ENCODE peak calls at places on chromosomes 2 and 18, in five cellular contexts. One of them, this sample, is unnamed.

GRCh38 chr2:217734999-217735398 is 267.8 kb downstream of the TNS1 start:
- DNase-seq in Peyer's patch: no peak
- DNase-seq in heart left ventricle: no peak
- DNase-seq in H1: no peak
- DNase-seq in stomach: no peak
- DNase-seq in this sample: no peak

GRCh38 chr2:159129807-159130206 is 156.7 kb downstream of the WDSUB1 start:
- DNase-seq in Peyer's patch: no peak
- DNase-seq in heart left ventricle: peak
- DNase-seq in H1: no peak
- DNase-seq in stomach: no peak
- DNase-seq in this sample: no peak

GRCh38 chr18:64333584-64333983 is 184.7 kb upstream of the LINC00305 start:
- DNase-seq in Peyer's patch: no peak
- DNase-seq in heart left ventricle: no peak
- DNase-seq in H1: no peak
- DNase-seq in stomach: no peak
- DNase-seq in this sample: no peak

GRCh38 chr2:239751719-239752355 is 273.3 kb downstream of the NDUFA10 start:
- DNase-seq in Peyer's patch: no peak
- DNase-seq in heart left ventricle: peak
- DNase-seq in H1: no peak
- DNase-seq in stomach: no peak
- DNase-seq in this sample: no peak

GRCh38 chr2:96146151-96146880 is 1.1 kb upstream of the DUSP2 start:
- DNase-seq in Peyer's patch: peak
- DNase-seq in heart left ventricle: peak
- DNase-seq in H1: no peak
- DNase-seq in stomach: peak
- DNase-seq in this sample: no peak

GRCh38 chr18:67513285-67513684 is 3.2 kb downstream of the DSEL start:
- DNase-seq in Peyer's patch: no peak
- DNase-seq in heart left ventricle: no peak
- DNase-seq in H1: no peak
- DNase-seq in stomach: no peak
- DNase-seq in this sample: no peak

GRCh38 chr2:138201326-138201725 is 237.1 kb downstream of the HNMT start:
- DNase-seq in Peyer's patch: no peak
- DNase-seq in heart left ventricle: no peak
- DNase-seq in H1: no peak
- DNase-seq in stomach: no peak
- DNase-seq in this sample: no peak

GRCh38 chr2:48545244-48545643 is 15.3 kb downstream of the STON1 start:
- DNase-seq in Peyer's patch: no peak
- DNase-seq in heart left ventricle: no peak
- DNase-seq in H1: no peak
- DNase-seq in stomach: no peak
- DNase-seq in this sample: no peak

GRCh38 chr2:16745466-16745865 is 79.8 kb upstream of the CYRIA start:
- DNase-seq in Peyer's patch: no peak
- DNase-seq in heart left ventricle: no peak
- DNase-seq in H1: no peak
- DNase-seq in stomach: no peak
- DNase-seq in this sample: no peak

GRCh38 chr2:9811679-9812511 is 31.4 kb upstream of the TAF1B start:
- DNase-seq in Peyer's patch: no peak
- DNase-seq in heart left ventricle: no peak
- DNase-seq in H1: peak
- DNase-seq in stomach: peak
- DNase-seq in this sample: no peak

GRCh38 chr2:114683251-114683650 is 240.8 kb downstream of the DPP10 start:
- DNase-seq in Peyer's patch: no peak
- DNase-seq in heart left ventricle: no peak
- DNase-seq in H1: no peak
- DNase-seq in stomach: no peak
- DNase-seq in this sample: no peak

GRCh38 chr18:60508108-60508507 is 135.5 kb upstream of the MC4R start:
- DNase-seq in Peyer's patch: no peak
- DNase-seq in heart left ventricle: no peak
- DNase-seq in H1: no peak
- DNase-seq in stomach: no peak
- DNase-seq in this sample: no peak

GRCh38 chr2:23828256-23828980 is 98.5 kb downstream of the ATAD2B start:
- DNase-seq in Peyer's patch: no peak
- DNase-seq in heart left ventricle: no peak
- DNase-seq in H1: no peak
- DNase-seq in stomach: no peak
- DNase-seq in this sample: no peak

GRCh38 chr2:133452146-133452545 is 116.1 kb downstream of the NCKAP5 start:
- DNase-seq in Peyer's patch: no peak
- DNase-seq in heart left ventricle: no peak
- DNase-seq in H1: no peak
- DNase-seq in stomach: no peak
- DNase-seq in this sample: no peak

GRCh38 chr18:25787281-25787680 is 303.1 kb downstream of the SS18 start:
- DNase-seq in Peyer's patch: no peak
- DNase-seq in heart left ventricle: no peak
- DNase-seq in H1: no peak
- DNase-seq in stomach: no peak
- DNase-seq in this sample: no peak

GRCh38 chr2:206115026-206115578 is 29.1 kb upstream of the INO80D start:
- DNase-seq in Peyer's patch: peak
- DNase-seq in heart left ventricle: no peak
- DNase-seq in H1: peak
- DNase-seq in stomach: no peak
- DNase-seq in this sample: no peak

GRCh38 chr2:191952515-191953270 is 105.8 kb upstream of the CAVIN2 start:
- DNase-seq in Peyer's patch: no peak
- DNase-seq in heart left ventricle: no peak
- DNase-seq in H1: no peak
- DNase-seq in stomach: no peak
- DNase-seq in this sample: no peak

GRCh38 chr2:172011814-172012580 is 12.2 kb downstream of the METAP1D start:
- DNase-seq in Peyer's patch: no peak
- DNase-seq in heart left ventricle: no peak
- DNase-seq in H1: no peak
- DNase-seq in stomach: no peak
- DNase-seq in this sample: no peak

GRCh38 chr2:104836837-104837236 is 17.1 kb upstream of the POU3F3 start:
- DNase-seq in Peyer's patch: no peak
- DNase-seq in heart left ventricle: no peak
- DNase-seq in H1: no peak
- DNase-seq in stomach: no peak
- DNase-seq in this sample: no peak

GRCh38 chr2:241069821-241070281 is 32.2 kb downstream of the MTERF4 start:
- DNase-seq in Peyer's patch: no peak
- DNase-seq in heart left ventricle: no peak
- DNase-seq in H1: no peak
- DNase-seq in stomach: peak
- DNase-seq in this sample: no peak

GRCh38 chr18:24809173-24809955 is 348.9 kb downstream of the HRH4 start:
- DNase-seq in Peyer's patch: peak
- DNase-seq in heart left ventricle: no peak
- DNase-seq in H1: no peak
- DNase-seq in stomach: no peak
- DNase-seq in this sample: no peak

GRCh38 chr2:212237350-212238095 is 301.1 kb downstream of the ERBB4 start:
- DNase-seq in Peyer's patch: no peak
- DNase-seq in heart left ventricle: peak
- DNase-seq in H1: peak
- DNase-seq in stomach: no peak
- DNase-seq in this sample: no peak

GRCh38 chr2:220029013-220029412 is 401.6 kb downstream of the SLC4A3 start:
- DNase-seq in Peyer's patch: no peak
- DNase-seq in heart left ventricle: no peak
- DNase-seq in H1: no peak
- DNase-seq in stomach: no peak
- DNase-seq in this sample: no peak

GRCh38 chr18:51656249-51656648 is 458.8 kb upstream of the MEX3C start:
- DNase-seq in Peyer's patch: no peak
- DNase-seq in heart left ventricle: no peak
- DNase-seq in H1: no peak
- DNase-seq in stomach: no peak
- DNase-seq in this sample: no peak

GRCh38 chr18:12106516-12106915 is 12.9 kb downstream of the ANKRD62 start:
- DNase-seq in Peyer's patch: no peak
- DNase-seq in heart left ventricle: no peak
- DNase-seq in H1: no peak
- DNase-seq in stomach: no peak
- DNase-seq in this sample: no peak

GRCh38 chr18:49048361-49048760 is 97.6 kb upstream of the SMAD7 start:
- DNase-seq in Peyer's patch: no peak
- DNase-seq in heart left ventricle: no peak
- DNase-seq in H1: no peak
- DNase-seq in stomach: no peak
- DNase-seq in this sample: no peak

GRCh38 chr2:149858214-149858613 is 270.6 kb upstream of the MMADHC start:
- DNase-seq in Peyer's patch: no peak
- DNase-seq in heart left ventricle: no peak
- DNase-seq in H1: no peak
- DNase-seq in stomach: no peak
- DNase-seq in this sample: no peak

GRCh38 chr2:36427790-36428243 is 72.2 kb downstream of the CRIM1 start:
- DNase-seq in Peyer's patch: no peak
- DNase-seq in heart left ventricle: no peak
- DNase-seq in H1: no peak
- DNase-seq in stomach: no peak
- DNase-seq in this sample: no peak

GRCh38 chr2:82084679-82085392 is 1780.3 kb upstream of the LRRTM1 start:
- DNase-seq in Peyer's patch: no peak
- DNase-seq in heart left ventricle: no peak
- DNase-seq in H1: no peak
- DNase-seq in stomach: no peak
- DNase-seq in this sample: no peak

GRCh38 chr2:159617080-159617479 is 732 bp upstream of the BAZ2B start:
- DNase-seq in Peyer's patch: no peak
- DNase-seq in heart left ventricle: no peak
- DNase-seq in H1: no peak
- DNase-seq in stomach: no peak
- DNase-seq in this sample: no peak

GRCh38 chr2:30686000-30686399 is 121.2 kb downstream of the CAPN13 start:
- DNase-seq in Peyer's patch: no peak
- DNase-seq in heart left ventricle: no peak
- DNase-seq in H1: peak
- DNase-seq in stomach: no peak
- DNase-seq in this sample: no peak

GRCh38 chr2:120729410-120730052 is 6.1 kb upstream of the GLI2 start:
- DNase-seq in Peyer's patch: peak
- DNase-seq in heart left ventricle: peak
- DNase-seq in H1: no peak
- DNase-seq in stomach: no peak
- DNase-seq in this sample: no peak

GRCh38 chr2:196963961-196964360 is 37.5 kb upstream of the PGAP1 start:
- DNase-seq in Peyer's patch: no peak
- DNase-seq in heart left ventricle: no peak
- DNase-seq in H1: no peak
- DNase-seq in stomach: peak
- DNase-seq in this sample: no peak
- TF ChIP-seq POLR2A in Peyer's patch: no peak
- TF ChIP-seq POLR2A in heart left ventricle: no peak
- TF ChIP-seq POLR2A in H1: no peak
- TF ChIP-seq POLR2A in stomach: no peak
- TF ChIP-seq POLR2A in this sample: no peak

GRCh38 chr2:101517753-101518152 is 42.8 kb upstream of the RFX8 start:
- DNase-seq in Peyer's patch: no peak
- DNase-seq in heart left ventricle: no peak
- DNase-seq in H1: no peak
- DNase-seq in stomach: no peak
- DNase-seq in this sample: no peak

GRCh38 chr2:101521497-101521896 is 46.6 kb upstream of the RFX8 start:
- DNase-seq in Peyer's patch: no peak
- DNase-seq in heart left ventricle: no peak
- DNase-seq in H1: no peak
- DNase-seq in stomach: no peak
- DNase-seq in this sample: no peak

GRCh38 chr2:101518470-101519172 is 43.7 kb upstream of the RFX8 start:
- DNase-seq in Peyer's patch: no peak
- DNase-seq in heart left ventricle: no peak
- DNase-seq in H1: no peak
- DNase-seq in stomach: peak
- DNase-seq in this sample: peak

GRCh38 chr2:101519173-101519492 is 44.2 kb upstream of the RFX8 start:
- DNase-seq in Peyer's patch: no peak
- DNase-seq in heart left ventricle: no peak
- DNase-seq in H1: no peak
- DNase-seq in stomach: no peak
- DNase-seq in this sample: no peak

GRCh38 chr2:101520246-101520645 is 45.3 kb upstream of the RFX8 start:
- DNase-seq in Peyer's patch: no peak
- DNase-seq in heart left ventricle: no peak
- DNase-seq in H1: no peak
- DNase-seq in stomach: no peak
- DNase-seq in this sample: no peak
- H3K27ac ChIP-seq in Peyer's patch: no peak
- H3K27ac ChIP-seq in heart left ventricle: no peak
- H3K27ac ChIP-seq in H1: no peak
- H3K27ac ChIP-seq in stomach: no peak
- H3K27ac ChIP-seq in this sample: no peak

DNA sequence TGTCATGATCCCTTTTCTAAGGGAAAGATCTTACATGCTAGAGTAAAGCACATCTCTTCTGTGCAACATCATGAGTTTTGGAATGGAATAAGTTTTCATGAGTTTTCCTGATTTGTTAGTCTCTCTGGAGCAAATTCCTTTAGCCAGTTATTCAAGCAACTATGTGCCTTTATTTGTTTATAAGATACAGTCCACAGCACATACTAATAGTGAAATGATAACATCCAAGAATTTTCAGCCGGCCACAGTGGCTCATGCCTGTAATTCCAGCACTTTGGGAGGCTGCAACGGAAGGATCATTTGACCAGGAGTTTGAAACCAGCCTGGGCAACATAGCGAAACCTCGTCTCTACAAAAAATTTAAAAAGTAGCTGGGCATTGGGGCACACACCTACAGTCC is 82.0 kb upstream of the LTBP1 start:
- DNase-seq in Peyer's patch: no peak
- DNase-seq in heart left ventricle: no peak
- DNase-seq in H1: no peak
- DNase-seq in stomach: no peak
- DNase-seq in this sample: no peak
- TF ChIP-seq POLR2A in Peyer's patch: no peak
- TF ChIP-seq POLR2A in heart left ventricle: no peak
- TF ChIP-seq POLR2A in H1: no peak
- TF ChIP-seq POLR2A in stomach: no peak
- TF ChIP-seq POLR2A in this sample: no peak

DNA sequence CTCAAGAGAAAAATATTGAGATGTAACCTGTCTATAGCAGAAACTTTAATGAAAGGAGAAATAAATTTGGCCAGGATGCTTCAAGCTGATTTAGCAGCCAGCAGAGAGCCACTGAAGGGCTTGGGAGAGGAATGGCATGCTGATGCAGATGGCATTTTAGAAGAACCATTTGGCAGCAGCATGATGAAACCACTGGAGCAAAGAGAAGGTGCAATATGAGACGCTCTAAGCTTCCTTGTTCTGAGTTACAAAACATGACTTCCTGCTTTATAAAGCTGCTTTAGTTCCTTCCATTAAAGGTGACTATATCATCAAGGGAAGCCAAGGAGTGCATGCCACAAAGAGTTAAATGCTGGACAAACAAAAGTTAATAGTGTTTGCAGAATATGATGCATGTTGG is 189.7 kb downstream of the PID1 start:
- DNase-seq in Peyer's patch: no peak
- DNase-seq in heart left ventricle: no peak
- DNase-seq in H1: no peak
- DNase-seq in stomach: no peak
- DNase-seq in this sample: no peak
- H3K27ac ChIP-seq in Peyer's patch: no peak
- H3K27ac ChIP-seq in heart left ventricle: no peak
- H3K27ac ChIP-seq in H1: no peak
- H3K27ac ChIP-seq in stomach: no peak
- H3K27ac ChIP-seq in this sample: no peak

This sample was measured in prostate gland.